ENCODE peak calls at places on chromosomes 2 and 18, in four cellular contexts. C is WTC11, D is K562, Q is HepG2. E is an unnamed sample.
A peak's percentile ranks its signal among the peaks of the same experiment; 100 is the strongest.

GRCh38 chr2:128642316-128642715 is 323.6 kb upstream of the HS6ST1 start:
- DNase-seq in Q (no peak), C (no peak), D (no peak), E (no peak)

GRCh38 chr2:39881494-39881893 is 102.4 kb upstream of the THUMPD2 start:
- DNase-seq in C (no peak), Q (no peak), D (no peak), E (no peak)

GRCh38 chr18:3889803-3890202 is 439.8 kb downstream of the TGIF1 start:
- DNase-seq in D (no peak), Q (peak; percentile 9), C (no peak), E (no peak)

GRCh38 chr2:25606892-25607291 is 66.5 kb downstream of the DTNB start:
- DNase-seq in C (no peak), D (peak; percentile 24), Q (peak; percentile 46), E (peak; percentile 22)

GRCh38 chr2:137173514-137173913 is 408.2 kb downstream of the THSD7B start:
- DNase-seq in C (no peak), Q (peak; percentile 14), D (no peak), E (peak; percentile 23)

GRCh38 chr2:121008978-121009377 is 273.3 kb downstream of the GLI2 start:
- DNase-seq in D (no peak), C (peak; percentile 72), Q (no peak), E (no peak)

GRCh38 chr2:25615395-25615794 is 58.0 kb downstream of the DTNB start:
- DNase-seq in Q (peak; percentile 41), D (no peak), C (no peak), E (no peak)

GRCh38 chr2:241767464-241768250 is 9.0 kb upstream of the GAL3ST2 start:
- DNase-seq in Q (no peak), D (no peak), C (no peak), E (no peak)

GRCh38 chr2:135021618-135022017 is 25.6 kb downstream of the MAP3K19 start:
- DNase-seq in C (no peak), Q (no peak), D (no peak), E (no peak)

GRCh38 chr18:3595282-3596273 is 145.6 kb downstream of the TGIF1 start:
- DNase-seq in Q (peak; percentile 92), C (no peak), D (peak; percentile 64), E (no peak)

GRCh38 chr2:45700407-45701013 is 49.0 kb downstream of the PRKCE start:
- DNase-seq in C (peak; percentile 21), Q (no peak), D (no peak), E (no peak)

GRCh38 chr2:71721669-71722068 is 268.3 kb downstream of the DYSF start:
- DNase-seq in D (no peak), Q (no peak), C (no peak), E (no peak)

GRCh38 chr2:160246356-160246755 is 46.3 kb upstream of the ITGB6 start:
- DNase-seq in Q (no peak), C (no peak), D (no peak), E (no peak)

GRCh38 chr18:58570360-58571064 is 58.4 kb downstream of the ALPK2 start:
- DNase-seq in Q (no peak), C (no peak), D (no peak), E (no peak)

GRCh38 chr2:26970928-26971627 is 641 bp downstream of the MAPRE3 start:
- DNase-seq in D (peak; percentile 34), Q (no peak), C (peak; percentile 44), E (peak; percentile 47)

GRCh38 chr2:201093573-201093972 is 21.8 kb downstream of the NDUFB3 start:
- DNase-seq in Q (no peak), D (no peak), C (no peak), E (no peak)

GRCh38 chr2:27051902-27052645 is 606 bp downstream of the AGBL5 start:
- DNase-seq in Q (no peak), C (peak; percentile 71), D (no peak), E (peak; percentile 16)

GRCh38 chr2:88724643-88725332 is 33.3 kb downstream of the RPIA start:
- DNase-seq in D (no peak), C (no peak), Q (no peak), E (no peak)

GRCh38 chr2:7765236-7765635 is 848.0 kb downstream of the RNF144A start:
- DNase-seq in Q (no peak), C (no peak), D (no peak), E (no peak)

GRCh38 chr2:213846856-213847255 is 562.6 kb downstream of the SPAG16 start:
- DNase-seq in C (no peak), Q (no peak), D (no peak), E (no peak)

GRCh38 chr2:16663121-16663905 is 2.3 kb downstream of the CYRIA start:
- DNase-seq in C (no peak), Q (no peak), D (no peak), E (no peak)

GRCh38 chr2:158191076-158191566 is 89.4 kb downstream of the UPP2 start:
- DNase-seq in C (no peak), Q (peak; percentile 95), D (no peak), E (no peak)

GRCh38 chr18:58335821-58336220 is 291.8 kb downstream of the NEDD4L start:
- DNase-seq in D (no peak), C (no peak), Q (no peak), E (no peak)

GRCh38 chr2:88100489-88100858 is 27.4 kb downstream of the FABP1 start:
- DNase-seq in C (no peak), Q (no peak), D (no peak), E (no peak)

GRCh38 chr2:230694241-230694640 is 18.4 kb upstream of the CAB39 start:
- DNase-seq in C (no peak), D (no peak), Q (no peak), E (no peak)

GRCh38 chr2:218282173-218282991 is 9.9 kb downstream of the TMBIM1 start:
- DNase-seq in D (no peak), Q (no peak), C (no peak), E (no peak)

GRCh38 chr2:74536166-74536950 is 6.6 kb downstream of the HTRA2 start:
- DNase-seq in Q (no peak), C (no peak), D (no peak), E (no peak)

GRCh38 chr2:121721926-121722325 is 14.7 kb downstream of the NIFK start:
- DNase-seq in C (no peak), D (no peak), Q (no peak), E (no peak)

GRCh38 chr2:166081131-166081632 is 46.6 kb downstream of the SCN1A start:
- DNase-seq in Q (no peak), C (no peak), D (no peak), E (no peak)

GRCh38 chr18:23306842-23307241 is 146.2 kb upstream of the RIOK3 start:
- DNase-seq in Q (no peak), D (no peak), C (no peak), E (no peak)

GRCh38 chr2:11411244-11411643 is 54.7 kb downstream of the E2F6 start:
- DNase-seq in C (no peak), D (no peak), Q (no peak), E (no peak)

GRCh38 chr18:10437837-10438236 is 16.6 kb upstream of the APCDD1 start:
- DNase-seq in D (no peak), Q (no peak), C (no peak), E (no peak)

GRCh38 chr2:38155-38554 is 8.2 kb downstream of the FAM110C start:
- DNase-seq in D (no peak), Q (no peak), C (no peak), E (no peak)

GRCh38 chr2:170747921-170748320 is 22.3 kb upstream of the ERICH2 start:
- DNase-seq in C (no peak), Q (no peak), D (peak; percentile 65), E (no peak)

GRCh38 chr18:22309191-22309590 is 108.5 kb downstream of the CTAGE1 start:
- DNase-seq in C (no peak), D (no peak), Q (no peak), E (no peak)

GRCh38 chr2:8400196-8400595 is 281.7 kb upstream of the ID2 start:
- DNase-seq in Q (no peak), D (no peak), C (no peak), E (no peak)

GRCh38 chr18:11500153-11501122 is 109.0 kb upstream of the SLC35G4 start:
- DNase-seq in D (no peak), C (no peak), Q (peak; percentile 98), E (no peak)

GRCh38 chr2:10047616-10048500 is 4.5 kb downstream of the KLF11 start:
- DNase-seq in Q (no peak), C (no peak), D (no peak), E (no peak)
- TF ChIP-seq ELF4 in Q (no peak), C (no peak), D (no peak), E (no peak)

DNA sequence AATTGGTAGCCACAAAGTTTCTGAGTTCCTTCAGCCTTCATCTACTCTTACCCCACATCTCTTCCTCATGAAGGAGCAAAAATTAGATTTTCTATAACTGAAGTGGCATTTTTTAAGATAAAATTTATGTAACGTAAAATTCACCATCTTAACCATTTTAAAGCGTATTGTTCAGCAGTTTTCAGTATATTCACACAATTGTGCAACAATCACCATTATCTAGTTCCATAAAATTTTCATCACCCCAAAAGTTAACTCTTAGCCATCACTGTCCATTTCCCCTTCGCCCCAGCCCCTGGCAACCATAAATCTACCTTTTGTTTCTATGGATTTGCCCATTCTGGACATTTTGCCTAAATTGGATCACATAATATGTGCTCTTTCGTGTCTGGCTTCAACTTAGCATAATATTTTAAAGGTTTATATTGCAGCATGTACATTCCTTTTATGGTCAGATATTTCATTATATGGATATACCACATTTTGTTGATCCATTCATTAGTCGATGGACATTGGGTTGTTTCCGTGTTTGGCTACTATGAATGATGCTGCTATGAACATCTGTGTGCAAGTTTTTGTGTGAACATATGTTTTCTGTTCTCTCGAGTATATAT is 44.6 kb downstream of the ATIC start:
- DNase-seq in Q (no peak), D (no peak), C (no peak), E (no peak)
- TF ChIP-seq ELF4 in Q (no peak), D (no peak), C (no peak), E (no peak)

GRCh38 chr18:5197461-5197860 is 404 bp upstream of the AKAIN1 start:
- DNase-seq in D (no peak), Q (no peak), C (no peak), E (no peak)

GRCh38 chr18:5197032-5197434 is at the start of gene AKAIN1:
- DNase-seq in D (peak; percentile 71), Q (peak; percentile 1), C (peak; percentile 76), E (peak; percentile 57)

GRCh38 chr18:5195656-5196055 is 1.4 kb downstream of the AKAIN1 start:
- DNase-seq in D (no peak), Q (no peak), C (no peak), E (no peak)

GRCh38 chr18:5196253-5197031 is 615 bp downstream of the AKAIN1 start:
- DNase-seq in D (no peak), C (peak; percentile 50), Q (no peak), E (no peak)
- TF ChIP-seq ELF4 in D (no peak), C (no peak), Q (no peak), E (no peak)

GRCh38 chr18:25686960-25687520 is 335.1 kb upstream of the ZNF521 start:
- DNase-seq in C (no peak), Q (no peak), D (no peak), E (no peak)
- TF ChIP-seq ELF4 in C (no peak), Q (no peak), D (no peak), E (no peak)

DNA sequence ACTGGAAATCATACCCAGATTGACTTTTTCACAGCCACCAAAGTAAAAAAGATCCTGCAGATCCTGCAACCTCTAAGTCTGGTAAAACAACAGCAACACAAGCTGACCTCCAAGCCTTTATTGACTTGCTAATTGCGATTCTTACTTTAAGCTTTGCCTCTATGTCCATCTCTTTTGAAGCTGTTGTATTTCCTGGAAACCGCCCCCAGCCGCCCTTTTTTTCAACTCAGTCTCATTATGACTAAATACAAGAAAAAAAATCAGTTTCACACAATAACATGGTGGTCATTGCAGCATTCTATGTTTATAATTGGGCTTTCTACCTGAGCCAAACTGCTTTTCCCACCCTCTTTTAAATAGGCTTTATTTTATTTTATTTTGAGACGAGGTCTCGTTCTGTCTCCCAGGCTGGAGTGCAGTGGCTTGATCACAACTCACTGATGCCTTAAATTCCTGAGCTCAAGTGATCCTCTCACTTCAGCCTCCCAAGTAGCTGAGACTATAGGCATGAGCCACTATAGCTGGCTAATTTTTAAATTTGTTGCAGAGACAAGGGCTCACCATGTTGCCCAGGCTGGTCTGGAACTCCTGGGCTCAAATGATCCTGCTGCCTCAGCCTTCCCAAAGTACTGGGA is 76.2 kb downstream of the MOGAT1 start:
- DNase-seq in C (no peak), Q (no peak), D (no peak), E (no peak)
- TF ChIP-seq ELF4 in C (no peak), Q (no peak), D (no peak), E (no peak)